ENCODE peak calls at places on chromosomes 12 and 14, in six cellular contexts. One of them, this sample, is unnamed.

GRCh38 chr12:57299514-57300016 is 48.6 kb upstream of the STAC3 start:
- DNase-seq in SK-N-SH: no peak
- DNase-seq in mammary epithelial cell: no peak
- DNase-seq in H1: no peak
- DNase-seq in IMR-90: peak; percentile 37
- DNase-seq in HepG2: no peak
- DNase-seq in this sample: no peak

GRCh38 chr12:119696943-119697342 is 29.0 kb downstream of the PRKAB1 start:
- DNase-seq in SK-N-SH: no peak
- DNase-seq in mammary epithelial cell: no peak
- DNase-seq in H1: no peak
- DNase-seq in IMR-90: no peak
- DNase-seq in HepG2: no peak
- DNase-seq in this sample: no peak

GRCh38 chr14:69207435-69208041 is 16.2 kb downstream of the EXD2 start:
- DNase-seq in SK-N-SH: no peak
- DNase-seq in mammary epithelial cell: no peak
- DNase-seq in H1: no peak
- DNase-seq in IMR-90: no peak
- DNase-seq in HepG2: no peak
- DNase-seq in this sample: no peak

GRCh38 chr12:108240027-108240785 is 98.9 kb downstream of the CMKLR1 start:
- DNase-seq in SK-N-SH: no peak
- DNase-seq in mammary epithelial cell: no peak
- DNase-seq in H1: no peak
- DNase-seq in IMR-90: no peak
- DNase-seq in HepG2: no peak
- DNase-seq in this sample: no peak

GRCh38 chr12:66066071-66066928 is 64.2 kb downstream of the LLPH start:
- DNase-seq in SK-N-SH: no peak
- DNase-seq in mammary epithelial cell: peak; percentile 12
- DNase-seq in H1: no peak
- DNase-seq in IMR-90: peak; percentile 76
- DNase-seq in HepG2: peak; percentile 78
- DNase-seq in this sample: no peak

GRCh38 chr14:50619569-50620141 is 48.5 kb downstream of the SAV1 start:
- DNase-seq in SK-N-SH: peak; percentile 27
- DNase-seq in mammary epithelial cell: peak; percentile 32
- DNase-seq in H1: no peak
- DNase-seq in IMR-90: peak; percentile 65
- DNase-seq in HepG2: peak; percentile 38
- DNase-seq in this sample: no peak

GRCh38 chr14:90193925-90194324 is 62.4 kb upstream of the PSMC1 start:
- DNase-seq in SK-N-SH: peak; percentile 26
- DNase-seq in mammary epithelial cell: no peak
- DNase-seq in H1: no peak
- DNase-seq in IMR-90: no peak
- DNase-seq in HepG2: peak; percentile 4
- DNase-seq in this sample: peak; percentile 18

GRCh38 chr12:59158681-59159080 is 238.4 kb upstream of the LRIG3 start:
- DNase-seq in SK-N-SH: no peak
- DNase-seq in mammary epithelial cell: no peak
- DNase-seq in H1: no peak
- DNase-seq in IMR-90: no peak
- DNase-seq in HepG2: no peak
- DNase-seq in this sample: no peak

GRCh38 chr12:14613718-14614117 is 46.0 kb upstream of the PLBD1 start:
- DNase-seq in SK-N-SH: no peak
- DNase-seq in mammary epithelial cell: peak; percentile 21
- DNase-seq in H1: no peak
- DNase-seq in IMR-90: no peak
- DNase-seq in HepG2: no peak
- DNase-seq in this sample: no peak

GRCh38 chr12:52862023-52862422 is 13.2 kb upstream of the KRT78 start:
- DNase-seq in SK-N-SH: no peak
- DNase-seq in mammary epithelial cell: no peak
- DNase-seq in H1: no peak
- DNase-seq in IMR-90: no peak
- DNase-seq in HepG2: no peak
- DNase-seq in this sample: no peak

GRCh38 chr12:44667461-44667860 is 208.7 kb downstream of the NELL2 start:
- DNase-seq in SK-N-SH: no peak
- DNase-seq in mammary epithelial cell: no peak
- DNase-seq in H1: no peak
- DNase-seq in IMR-90: no peak
- DNase-seq in HepG2: no peak
- DNase-seq in this sample: no peak

DNA sequence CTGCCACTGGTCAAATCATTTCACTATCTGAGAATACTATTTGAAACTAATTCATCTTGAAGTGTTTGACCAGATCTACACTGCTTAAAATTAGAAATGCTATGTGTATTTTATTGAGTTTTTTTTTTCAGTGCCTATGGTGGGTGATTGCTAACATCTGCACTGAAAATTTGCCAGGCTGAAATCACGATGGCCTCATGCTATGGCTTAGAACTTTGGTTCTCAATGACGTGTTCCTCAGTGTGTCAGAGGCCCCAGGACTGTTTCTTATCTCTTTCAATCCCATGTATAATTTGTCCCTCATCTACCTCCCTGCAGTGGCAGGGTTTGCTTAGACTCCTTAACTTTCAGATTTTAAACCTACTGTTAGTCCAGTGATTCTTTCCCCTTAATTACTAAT is 36.2 kb upstream of the NKX2-8 start:
- DNase-seq in SK-N-SH: no peak
- DNase-seq in mammary epithelial cell: no peak
- DNase-seq in H1: no peak
- DNase-seq in IMR-90: no peak
- DNase-seq in HepG2: no peak
- DNase-seq in this sample: no peak
- H3K36me3 ChIP-seq in SK-N-SH: no peaks in the 10 kb centered on the region
- H3K36me3 ChIP-seq in mammary epithelial cell: no peaks in the 10 kb centered on the region
- H3K36me3 ChIP-seq in H1: no peaks in the 10 kb centered on the region
- H3K36me3 ChIP-seq in IMR-90: no peaks in the 10 kb centered on the region
- H3K36me3 ChIP-seq in HepG2: no peaks in the 10 kb centered on the region
- H3K36me3 ChIP-seq in this sample: no peaks in the 10 kb centered on the region

GRCh38 chr12:101491325-101491724 is 16.2 kb downstream of the SPIC start:
- DNase-seq in SK-N-SH: no peak
- DNase-seq in mammary epithelial cell: no peak
- DNase-seq in H1: no peak
- DNase-seq in IMR-90: no peak
- DNase-seq in HepG2: no peak
- DNase-seq in this sample: no peak

GRCh38 chr12:101485015-101485414 is 9.9 kb downstream of the SPIC start:
- DNase-seq in SK-N-SH: no peak
- DNase-seq in mammary epithelial cell: no peak
- DNase-seq in H1: no peak
- DNase-seq in IMR-90: no peak
- DNase-seq in HepG2: no peak
- DNase-seq in this sample: no peak

DNA sequence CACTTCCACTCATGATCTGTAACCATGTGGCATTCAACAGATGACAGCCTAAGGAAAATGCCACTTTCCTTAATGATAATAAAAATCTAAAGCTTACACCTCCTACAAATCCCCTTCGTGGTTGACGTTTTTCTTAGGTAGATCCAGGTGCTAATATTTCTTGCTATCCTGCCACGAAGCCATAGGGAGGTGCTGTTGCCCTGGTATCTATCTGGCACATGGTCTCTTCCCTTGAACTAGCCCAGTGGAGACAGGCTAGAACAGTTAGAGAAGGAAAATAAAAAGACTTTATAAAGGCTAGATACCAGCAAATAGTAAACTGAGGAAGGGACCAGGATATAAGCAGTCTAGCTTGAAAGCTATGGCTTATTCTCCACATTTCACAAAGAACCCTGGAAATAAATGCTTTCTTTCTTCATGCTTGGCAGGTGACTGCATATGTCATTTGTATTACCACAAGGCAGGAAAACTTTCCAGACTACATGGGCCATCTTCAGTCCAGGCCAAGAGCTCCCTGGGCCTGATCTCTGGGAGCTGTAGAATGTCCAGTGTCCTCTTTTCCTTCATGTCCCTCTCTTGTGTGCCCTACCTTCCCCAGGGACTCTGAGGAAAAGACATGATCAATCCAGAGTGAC is 15.3 kb downstream of the SPIC start:
- DNase-seq in SK-N-SH: no peak
- DNase-seq in mammary epithelial cell: peak; percentile 3
- DNase-seq in H1: peak; percentile 31
- DNase-seq in IMR-90: no peak
- DNase-seq in HepG2: peak; percentile 61
- DNase-seq in this sample: peak; percentile 34
- TF ChIP-seq CTCF in SK-N-SH: peak; percentile 36
- TF ChIP-seq CTCF in mammary epithelial cell: peak; percentile 52
- TF ChIP-seq CTCF in H1: peak; percentile 82
- TF ChIP-seq CTCF in IMR-90: no peak
- TF ChIP-seq CTCF in HepG2: peak; percentile 80
- TF ChIP-seq CTCF in this sample: peak; percentile 35

GRCh38 chr14:22561366-22561660 is 27.7 kb downstream of the DAD1 start:
- DNase-seq in SK-N-SH: no peak
- DNase-seq in mammary epithelial cell: no peak
- DNase-seq in H1: no peak
- DNase-seq in IMR-90: no peak
- DNase-seq in HepG2: no peak
- DNase-seq in this sample: no peak

GRCh38 chr14:22565391-22565945 is 23.6 kb downstream of the DAD1 start:
- DNase-seq in SK-N-SH: no peak
- DNase-seq in mammary epithelial cell: no peak
- DNase-seq in H1: no peak
- DNase-seq in IMR-90: no peak
- DNase-seq in HepG2: no peak
- DNase-seq in this sample: no peak

GRCh38 chr14:22564463-22564862 is 24.6 kb downstream of the DAD1 start:
- DNase-seq in SK-N-SH: no peak
- DNase-seq in mammary epithelial cell: no peak
- DNase-seq in H1: no peak
- DNase-seq in IMR-90: no peak
- DNase-seq in HepG2: no peak
- DNase-seq in this sample: no peak

GRCh38 chr14:22561661-22562579 is 27.1 kb downstream of the DAD1 start:
- DNase-seq in SK-N-SH: no peak
- DNase-seq in mammary epithelial cell: no peak
- DNase-seq in H1: no peak
- DNase-seq in IMR-90: no peak
- DNase-seq in HepG2: peak; percentile 60
- DNase-seq in this sample: no peak

GRCh38 chr14:22563987-22564386 is 25.0 kb downstream of the DAD1 start:
- DNase-seq in SK-N-SH: no peak
- DNase-seq in mammary epithelial cell: no peak
- DNase-seq in H1: no peak
- DNase-seq in IMR-90: no peak
- DNase-seq in HepG2: no peak
- DNase-seq in this sample: no peak
- H3K9ac ChIP-seq in SK-N-SH: no peak overlapping the region
- H3K9ac ChIP-seq in mammary epithelial cell: no peak overlapping the region
- H3K9ac ChIP-seq in H1: no peak overlapping the region
- H3K9ac ChIP-seq in IMR-90: no peak overlapping the region
- H3K9ac ChIP-seq in HepG2: no peak overlapping the region
- H3K9ac ChIP-seq in this sample: no peak overlapping the region

GRCh38 chr14:37140176-37140575 is 32.2 kb downstream of the SLC25A21 start:
- DNase-seq in SK-N-SH: no peak
- DNase-seq in mammary epithelial cell: peak; percentile 32
- DNase-seq in H1: no peak
- DNase-seq in IMR-90: no peak
- DNase-seq in HepG2: no peak
- DNase-seq in this sample: no peak

GRCh38 chr14:37143500-37143874 is 28.9 kb downstream of the SLC25A21 start:
- DNase-seq in SK-N-SH: no peak
- DNase-seq in mammary epithelial cell: no peak
- DNase-seq in H1: no peak
- DNase-seq in IMR-90: no peak
- DNase-seq in HepG2: no peak
- DNase-seq in this sample: no peak

GRCh38 chr14:37145395-37145794 is 27.0 kb downstream of the SLC25A21 start:
- DNase-seq in SK-N-SH: no peak
- DNase-seq in mammary epithelial cell: peak; percentile 66
- DNase-seq in H1: no peak
- DNase-seq in IMR-90: peak; percentile 13
- DNase-seq in HepG2: no peak
- DNase-seq in this sample: no peak

GRCh38 chr14:37144729-37145363 is 27.6 kb downstream of the SLC25A21 start:
- DNase-seq in SK-N-SH: no peak
- DNase-seq in mammary epithelial cell: no peak
- DNase-seq in H1: no peak
- DNase-seq in IMR-90: no peak
- DNase-seq in HepG2: no peak
- DNase-seq in this sample: no peak

GRCh38 chr14:37142835-37143499 is 29.4 kb downstream of the SLC25A21 start:
- DNase-seq in SK-N-SH: no peak
- DNase-seq in mammary epithelial cell: peak; percentile 82
- DNase-seq in H1: no peak
- DNase-seq in IMR-90: peak; percentile 72
- DNase-seq in HepG2: peak; percentile 35
- DNase-seq in this sample: no peak
- H3K36me3 ChIP-seq in SK-N-SH: no peaks in the 10 kb centered on the region
- H3K36me3 ChIP-seq in mammary epithelial cell: no peaks in the 10 kb centered on the region
- H3K36me3 ChIP-seq in H1: no peaks in the 10 kb centered on the region
- H3K36me3 ChIP-seq in IMR-90: no peaks in the 10 kb centered on the region
- H3K36me3 ChIP-seq in HepG2: no peaks in the 10 kb centered on the region
- H3K36me3 ChIP-seq in this sample: no peaks in the 10 kb centered on the region

DNA sequence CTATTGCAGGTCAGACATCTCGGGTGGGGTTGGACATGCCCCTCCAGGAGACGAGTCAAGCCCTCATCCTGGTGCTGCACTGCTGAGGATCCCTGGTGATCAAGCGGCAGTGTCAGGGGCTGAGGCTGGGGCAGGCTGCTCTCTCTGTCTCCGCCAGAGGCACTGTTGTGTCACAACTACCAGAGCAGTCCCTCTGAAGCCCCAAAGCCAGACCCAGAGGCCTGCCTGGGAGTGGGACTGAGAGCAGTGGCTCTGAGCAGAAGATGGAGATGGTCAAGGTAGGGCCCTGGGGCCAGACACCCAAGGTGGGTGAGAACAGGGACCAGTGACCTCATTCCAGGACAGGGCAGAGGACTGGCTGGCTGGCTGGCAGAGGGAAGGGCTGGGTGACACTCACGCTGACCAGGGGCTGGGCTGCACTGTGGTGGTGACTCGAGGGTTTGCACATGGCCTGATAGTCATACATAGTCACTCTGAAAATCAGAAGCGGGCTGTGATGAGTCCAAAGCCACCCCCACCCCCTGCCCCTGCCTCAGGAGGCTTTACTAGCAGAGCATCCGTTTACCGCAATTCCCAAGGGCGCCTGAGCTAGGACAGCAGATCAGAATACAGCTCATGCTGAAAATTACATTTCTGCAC is 19.6 kb upstream of the LRTM2 start:
- DNase-seq in SK-N-SH: peak; percentile 68
- DNase-seq in mammary epithelial cell: no peak
- DNase-seq in H1: no peak
- DNase-seq in IMR-90: peak; percentile 54
- DNase-seq in HepG2: peak; percentile 37
- DNase-seq in this sample: no peak
- TF ChIP-seq CTCF in SK-N-SH: no peak
- TF ChIP-seq CTCF in mammary epithelial cell: no peak
- TF ChIP-seq CTCF in H1: peak; percentile 69
- TF ChIP-seq CTCF in IMR-90: peak; percentile 66
- TF ChIP-seq CTCF in HepG2: peak; percentile 73
- TF ChIP-seq CTCF in this sample: peak; percentile 31